ENCODE peak calls at places on chromosomes 4 and X, in nine cellular contexts. E is cardiac muscle cell; W is AG09309; V is RWPE2; K is AG10803; H is OCI-LY7; G is CD8-positive, alpha-beta T cell; F is HFF-Myc; D is colonic mucosa. L is an unnamed sample.

GRCh38 chrX:12920990-12921389 is 14.6 kb downstream of the TLR8 start:
- DNase-seq in E (no peak), W (no peak), V (no peak), K (no peak), H (no peak), G (no peak), F (no peak), D (no peak), L (no peak)

GRCh38 chr4:156615066-156615514 is 356.5 kb downstream of the PDGFC start:
- DNase-seq in E (no peak), W (peak), V (no peak), K (peak), H (no peak), G (no peak), F (peak), D (no peak), L (peak)

GRCh38 chr4:76624271-76624681 is 189.2 kb downstream of the SHROOM3 start:
- DNase-seq in E (no peak), W (peak), V (no peak), K (peak), H (no peak), G (no peak), F (peak), D (no peak), L (peak)

GRCh38 chr4:37983951-37984350 is 23.8 kb downstream of the PTTG2 start:
- DNase-seq in E (no peak), W (no peak), V (no peak), K (no peak), H (no peak), G (no peak), F (no peak), D (no peak), L (no peak)

GRCh38 chrX:43679058-43679457 is 23.0 kb downstream of the MAOA start:
- DNase-seq in E (no peak), W (no peak), V (no peak), K (no peak), H (no peak), G (no peak), F (no peak), D (no peak), L (no peak)

GRCh38 chr4:139903845-139904244 is 238.2 kb downstream of the MGST2 start:
- DNase-seq in E (no peak), W (no peak), V (no peak), K (no peak), H (no peak), G (no peak), F (no peak), D (no peak), L (no peak)

GRCh38 chr4:72283357-72283756 is 251.6 kb downstream of the NPFFR2 start:
- DNase-seq in E (no peak), W (no peak), V (no peak), K (no peak), H (no peak), G (no peak), F (no peak), D (no peak), L (no peak)

GRCh38 chr4:8368061-8368481 is 72.5 kb downstream of the ACOX3 start:
- DNase-seq in E (no peak), W (no peak), V (no peak), K (no peak), H (no peak), G (no peak), F (no peak), D (no peak), L (no peak)

GRCh38 chr4:175927121-175927520 is 115.1 kb upstream of the GPM6A start:
- DNase-seq in E (no peak), W (no peak), V (no peak), K (no peak), H (no peak), G (no peak), F (no peak), D (no peak), L (peak)

GRCh38 chrX:124573458-124573857 is 227.1 kb downstream of the SH2D1A start:
- DNase-seq in E (no peak), W (no peak), V (no peak), K (peak), H (no peak), G (no peak), F (no peak), D (no peak), L (no peak)

GRCh38 chr4:182578402-182578801 is 335.2 kb downstream of the TENM3 start:
- DNase-seq in E (peak), W (peak), V (no peak), K (peak), H (no peak), G (no peak), F (peak), D (no peak), L (peak)

GRCh38 chr4:118758293-118758692 is 73.1 kb downstream of the METTL14 start:
- DNase-seq in E (no peak), W (no peak), V (no peak), K (peak), H (peak), G (no peak), F (no peak), D (no peak), L (peak)

GRCh38 chr4:150976478-150977118 is 38.5 kb downstream of the LRBA start:
- DNase-seq in E (peak), W (no peak), V (no peak), K (no peak), H (no peak), G (no peak), F (no peak), D (no peak), L (no peak)

GRCh38 chr4:113849771-113850170 is 88.2 kb upstream of the CAMK2D start:
- DNase-seq in E (no peak), W (no peak), V (no peak), K (peak), H (no peak), G (no peak), F (no peak), D (no peak), L (no peak)

GRCh38 chrX:45619290-45619689 is 418.6 kb upstream of the DIPK2B start:
- DNase-seq in E (peak), W (peak), V (no peak), K (peak), H (no peak), G (no peak), F (no peak), D (no peak), L (peak)

GRCh38 chrX:65407157-65407626 is 127.4 kb downstream of the LAS1L start:
- DNase-seq in E (peak), W (no peak), V (no peak), K (no peak), H (no peak), G (no peak), F (no peak), D (no peak), L (no peak)

GRCh38 chrX:65406532-65406931 is 128.1 kb downstream of the LAS1L start:
- DNase-seq in E (peak), W (no peak), V (no peak), K (no peak), H (no peak), G (no peak), F (no peak), D (no peak), L (no peak)
- H3K4me3 ChIP-seq in E (peak), W (no peak), V (no peak), K (no peak), H (no peak), G (no peak), F (no peak), D (no peak), L (no peak)

GRCh38 chrX:51296138-51296537 is 36.5 kb upstream of the NUDT10 start:
- DNase-seq in E (no peak), W (no peak), V (no peak), K (no peak), H (no peak), G (no peak), F (no peak), D (no peak), L (no peak)

GRCh38 chrX:51292421-51292820 is 40.2 kb upstream of the NUDT10 start:
- DNase-seq in E (no peak), W (no peak), V (no peak), K (no peak), H (no peak), G (no peak), F (no peak), D (no peak), L (no peak)
- TF ChIP-seq CTCF in E (no peak), W (no peak), V (no peak), K (no peak), H (no peak), G (no peak), F (no peak), D (no peak), L (no peak)

GRCh38 chr4:88280228-88280795 is 4.0 kb downstream of the PPM1K start:
- DNase-seq in E (no peak), W (no peak), V (no peak), K (no peak), H (peak), G (no peak), F (no peak), D (no peak), L (no peak)
- H3K4me3 ChIP-seq in E (no peak), W (no peak), V (no peak), K (no peak), H (peak), G (no peak), F (no peak), D (no peak), L (no peak)

GRCh38 chrX:40920351-40920750 is 164.9 kb upstream of the USP9X start:
- DNase-seq in E (no peak), W (no peak), V (no peak), K (no peak), H (no peak), G (no peak), F (no peak), D (no peak), L (no peak)

GRCh38 chrX:40928076-40928475 is 157.2 kb upstream of the USP9X start:
- DNase-seq in E (no peak), W (no peak), V (no peak), K (no peak), H (no peak), G (no peak), F (no peak), D (no peak), L (no peak)

DNA sequence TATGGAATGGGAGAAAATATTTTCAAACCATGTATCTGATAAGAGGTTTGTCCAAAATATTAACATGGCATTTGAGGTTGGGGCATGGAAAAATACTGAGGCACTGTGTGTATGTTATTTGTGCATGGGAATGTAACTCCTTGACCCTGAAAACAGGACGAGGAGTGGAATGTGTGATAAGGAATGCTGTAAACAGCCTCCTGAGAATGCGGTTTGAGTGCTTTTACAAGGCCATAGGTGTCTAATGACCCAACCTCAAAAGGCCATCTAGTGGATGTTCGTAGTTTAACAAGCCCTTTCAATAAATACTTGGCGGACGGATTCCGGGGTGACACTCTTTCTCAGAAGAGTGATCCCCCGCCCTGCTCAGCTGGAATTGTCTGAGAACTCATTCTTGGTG is 162.9 kb upstream of the USP9X start:
- DNase-seq in E (peak), W (no peak), V (no peak), K (peak), H (peak), G (no peak), F (no peak), D (no peak), L (peak)
- TF ChIP-seq CTCF in E (peak), W (peak), V (peak), K (peak), H (peak), G (no peak), F (peak), D (no peak), L (peak)

GRCh38 chr4:168487821-168488162 is 7.5 kb upstream of the DDX60L start:
- DNase-seq in E (no peak), W (no peak), V (no peak), K (no peak), H (no peak), G (no peak), F (no peak), D (no peak), L (no peak)
- H3K4me3 ChIP-seq in E (no peak), W (no peak), V (no peak), K (no peak), H (no peak), G (no peak), F (no peak), D (no peak), L (no peak)

L was measured in astrocyte of the spinal cord.